ENCODE peak calls at places on chromosomes 12 and 14, in six cellular contexts. V is HCT116, C is PC-3, N is GM23248, Y is MM.1S, U is neural progenitor cell. X is an unnamed sample.

GRCh38 chr12:56261503-56262230 is 3.5 kb upstream of the ANKRD52 start:
- DNase-seq in V (peak), C (peak), N (peak), Y (no peak), U (no peak), X (no peak)

GRCh38 chr12:113184098-113184899 is 979 bp downstream of the DDX54 start:
- DNase-seq in V (peak), C (no peak), N (no peak), Y (no peak), U (no peak), X (peak)

GRCh38 chr12:38166225-38166624 is 150.3 kb upstream of the ALG10B start:
- DNase-seq in V (no peak), C (no peak), N (no peak), Y (no peak), U (no peak), X (no peak)

GRCh38 chr12:106480259-106480658 is 102.5 kb upstream of the RFX4 start:
- DNase-seq in V (no peak), C (no peak), N (no peak), Y (no peak), U (no peak), X (no peak)

GRCh38 chr12:16605666-16606116 is 271 bp downstream of the LMO3 start:
- DNase-seq in V (no peak), C (peak), N (peak), Y (peak), U (peak), X (peak)

GRCh38 chr14:22882529-22883190 is 362 bp upstream of the REM2 start:
- DNase-seq in V (peak), C (peak), N (peak), Y (no peak), U (peak), X (peak)

GRCh38 chr12:110505332-110505731 is 3.2 kb downstream of the RAD9B start:
- DNase-seq in V (no peak), C (no peak), N (no peak), Y (no peak), U (no peak), X (no peak)

GRCh38 chr12:89227774-89228173 is 124.5 kb downstream of the DUSP6 start:
- DNase-seq in V (no peak), C (no peak), N (no peak), Y (no peak), U (no peak), X (no peak)

GRCh38 chr12:100024974-100025555 is 40.3 kb upstream of the ANKS1B start:
- DNase-seq in V (no peak), C (peak), N (no peak), Y (no peak), U (no peak), X (no peak)

GRCh38 chr14:22791302-22791701 is 23.9 kb downstream of the SLC7A7 start:
- DNase-seq in V (no peak), C (peak), N (peak), Y (no peak), U (no peak), X (no peak)

GRCh38 chr14:65019944-65020566 is 33.4 kb downstream of the FNTB start:
- DNase-seq in V (peak), C (peak), N (peak), Y (peak), U (peak), X (peak)

GRCh38 chr14:29584992-29585391 is 342.7 kb downstream of the PRKD1 start:
- DNase-seq in V (no peak), C (peak), N (peak), Y (no peak), U (peak), X (peak)

GRCh38 chr12:118183155-118183554 is 47.2 kb downstream of the PEBP1 start:
- DNase-seq in V (no peak), C (no peak), N (no peak), Y (no peak), U (no peak), X (no peak)

GRCh38 chr12:38911611-38912010 is 6.2 kb upstream of the CPNE8 start:
- DNase-seq in V (no peak), C (peak), N (no peak), Y (no peak), U (no peak), X (peak)

GRCh38 chr12:15627995-15628945 is 160.9 kb downstream of the EPS8 start:
- DNase-seq in V (no peak), C (no peak), N (peak), Y (no peak), U (no peak), X (no peak)

GRCh38 chr14:63986789-63987533 is 134.2 kb downstream of the SYNE2 start:
- DNase-seq in V (no peak), C (peak), N (peak), Y (no peak), U (no peak), X (no peak)

GRCh38 chr14:80930836-80931389 is 10.6 kb downstream of the CEP128 start:
- DNase-seq in V (no peak), C (peak), N (peak), Y (peak), U (no peak), X (no peak)
- H3K4me3 ChIP-seq in V (no peak), C (peak), N (peak), Y (peak), U (no peak), X (no peak)

GRCh38 chr14:105487986-105488777 is 1.5 kb downstream of the CRIP1 start:
- DNase-seq in V (no peak), C (no peak), N (no peak), Y (peak), U (no peak), X (no peak)
- TF ChIP-seq EZH2 in V (no peak), C (no peak), N (no peak), Y (no peak), U (no peak), X (no peak)

DNA sequence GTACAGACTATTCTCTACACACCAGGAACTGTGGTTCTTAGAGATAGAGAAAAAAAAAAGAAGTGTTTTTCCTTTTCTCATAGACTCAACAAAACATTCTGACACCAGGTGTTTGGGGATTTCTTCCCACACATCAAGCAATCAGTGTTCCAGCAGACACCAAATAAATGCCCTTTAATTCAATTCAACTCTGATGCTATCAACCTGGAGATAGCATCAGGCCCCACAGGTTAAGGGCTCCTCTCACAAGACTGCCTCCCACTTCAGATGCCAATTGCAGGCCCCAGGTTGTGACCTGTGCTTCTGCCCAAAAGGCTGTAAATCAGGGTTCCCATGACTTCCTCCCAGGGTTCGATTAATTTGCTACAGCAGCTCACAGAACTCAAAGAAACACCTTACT is 36.7 kb downstream of the RPS29 start:
- DNase-seq in V (no peak), C (no peak), N (no peak), Y (no peak), U (no peak), X (no peak)
- TF ChIP-seq EZH2phosphoT487 in V (no peak), C (no peak), N (no peak), Y (no peak), U (no peak), X (no peak)

GRCh38 chr14:100709252-100709955 is 17.3 kb upstream of the DLK1 start:
- DNase-seq in V (no peak), C (peak), N (peak), Y (no peak), U (peak), X (peak)
- H3K4me3 ChIP-seq in V (no peak), C (no peak), N (peak), Y (no peak), U (peak), X (peak)

DNA sequence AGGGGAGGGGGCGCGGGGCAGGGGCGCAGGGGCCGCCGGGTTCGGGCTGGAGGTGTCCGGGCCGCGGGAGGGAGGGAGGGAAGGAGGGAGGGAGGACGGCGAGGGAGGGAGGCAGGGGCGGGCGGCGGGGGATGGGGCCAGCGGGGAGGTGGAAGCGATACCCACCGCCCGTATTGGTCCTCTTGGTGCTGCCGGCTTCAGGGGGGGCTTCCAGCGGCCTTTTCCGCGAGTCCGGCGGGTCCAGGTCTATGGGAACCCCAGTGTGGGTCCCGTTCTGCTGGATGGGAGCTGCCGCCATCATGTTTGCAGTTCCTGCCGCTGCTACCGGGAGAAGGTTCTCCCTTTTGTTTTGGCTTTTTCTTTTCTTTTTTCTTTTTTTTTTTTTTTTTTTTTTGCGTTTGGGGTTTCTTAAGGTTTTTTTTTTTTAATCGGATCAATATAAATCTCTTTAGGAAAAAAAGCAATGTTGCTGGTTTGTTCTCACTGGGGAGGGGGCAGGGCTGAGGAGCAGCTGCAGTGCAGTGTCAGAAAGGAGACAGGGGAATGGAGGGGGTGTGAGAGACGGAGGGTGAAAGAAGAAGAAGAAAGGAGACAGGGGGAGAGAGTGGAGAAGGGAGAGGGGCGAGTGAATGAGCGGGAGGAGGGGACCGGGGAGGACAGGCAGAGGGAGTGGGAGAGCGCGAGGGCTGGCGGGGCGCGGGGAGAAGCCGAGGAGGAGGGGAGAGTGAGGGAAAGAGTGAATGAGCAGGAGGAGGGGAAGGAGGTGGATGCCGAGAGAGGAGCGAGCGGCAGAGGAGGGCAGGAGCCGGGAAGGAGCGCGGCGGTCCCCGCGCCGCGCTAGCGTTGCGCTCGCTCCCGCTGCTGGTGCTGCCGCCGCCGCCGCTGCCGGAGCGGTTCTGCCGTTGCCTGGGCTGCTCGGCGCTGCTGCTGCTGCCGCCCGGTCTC is at the start of gene NOVA1:
- DNase-seq in V (no peak), C (no peak), N (peak), Y (no peak), U (peak), X (peak)
- TF ChIP-seq EZH2 in V (no peak), C (no peak), N (no peak), Y (no peak), U (no peak), X (no peak)

GRCh38 chr14:96164861-96165490 is 39.7 kb upstream of the BDKRB2 start:
- DNase-seq in V (no peak), C (no peak), N (no peak), Y (no peak), U (no peak), X (no peak)

GRCh38 chr14:96166475-96167223 is 38.0 kb upstream of the BDKRB2 start:
- DNase-seq in V (no peak), C (no peak), N (peak), Y (no peak), U (no peak), X (no peak)

GRCh38 chr14:96168581-96168980 is 36.1 kb upstream of the BDKRB2 start:
- DNase-seq in V (no peak), C (no peak), N (no peak), Y (no peak), U (no peak), X (no peak)

GRCh38 chr14:96165493-96166474 is 38.9 kb upstream of the BDKRB2 start:
- DNase-seq in V (no peak), C (no peak), N (no peak), Y (no peak), U (no peak), X (no peak)

GRCh38 chr14:96167224-96168148 is 37.2 kb upstream of the BDKRB2 start:
- DNase-seq in V (no peak), C (peak), N (peak), Y (no peak), U (no peak), X (no peak)
- TF ChIP-seq EZH2phosphoT487 in V (no peak), C (no peak), N (no peak), Y (no peak), U (no peak), X (no peak)

GRCh38 chr14:73740921-73741326 is 26.7 kb upstream of the PNMA1 start:
- DNase-seq in V (peak), C (peak), N (peak), Y (no peak), U (no peak), X (peak)
- H3K4me3 ChIP-seq in V (peak), C (peak), N (peak), Y (no peak), U (no peak), X (peak)

DNA sequence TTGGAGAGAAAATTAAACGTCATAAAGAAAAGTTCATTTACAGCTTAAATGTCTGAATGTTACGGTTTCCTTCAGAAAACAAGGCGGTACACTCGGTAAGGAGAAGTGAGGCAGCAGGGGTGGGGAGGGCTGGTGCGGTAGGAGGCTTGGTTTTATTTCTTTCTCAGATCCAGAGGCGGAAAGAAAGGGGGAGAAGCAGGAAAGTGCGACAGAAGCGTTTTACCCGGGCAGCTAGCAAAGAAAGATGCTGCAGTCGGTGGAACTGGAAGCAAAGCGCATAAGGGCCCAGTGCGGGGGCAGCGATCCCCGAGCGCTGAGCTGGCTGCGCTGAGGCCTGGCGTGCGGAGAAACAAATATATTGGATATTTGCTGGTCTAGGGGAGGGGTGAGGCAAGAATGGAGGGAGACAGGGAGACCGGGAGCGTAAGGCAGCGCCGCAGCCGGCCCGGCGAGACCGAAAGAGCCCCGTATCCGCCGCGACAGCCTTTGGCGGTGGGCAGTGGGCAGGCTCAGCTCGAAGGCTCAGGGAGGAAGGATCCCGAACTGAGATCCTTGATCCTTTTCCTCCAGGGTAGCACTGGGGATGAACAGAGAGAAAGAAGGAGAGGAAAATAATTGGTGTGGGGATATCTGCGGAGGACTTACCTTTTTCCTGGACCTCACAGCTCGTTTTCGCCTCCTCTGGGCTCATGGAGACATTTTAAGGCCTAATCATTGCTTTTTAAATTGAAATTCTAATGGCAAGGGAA is 6.4 kb upstream of the HOXC11 start:
- DNase-seq in V (no peak), C (no peak), N (no peak), Y (no peak), U (no peak), X (no peak)
- TF ChIP-seq EZH2 in V (no peak), C (no peak), N (peak), Y (no peak), U (peak), X (peak)

X was measured in GM23338.